ENCODE peak calls at places on chromosome 10, in nine cellular contexts. A, P, C, F, Q, I, Z, V and Y are unnamed samples.

GRCh38 chr10:5442056-5442989 is 30.0 kb downstream of the NET1 start:
- DNase-seq in A (peak; percentile 72), P (peak; percentile 25), C (no peak), F (peak; percentile 49), Q (peak; percentile 51), I (peak; percentile 39), Z (no peak), V (no peak), Y (peak; percentile 31)

GRCh38 chr10:6083523-6084475 is 5.0 kb upstream of the RBM17 start:
- DNase-seq in A (no peak), P (peak; percentile 39), C (no peak), F (no peak), Q (peak; percentile 6), I (no peak), Z (no peak), V (no peak), Y (no peak)

GRCh38 chr10:101830322-101831168 is 12.3 kb upstream of the OGA start:
- DNase-seq in A (peak; percentile 89), P (peak; percentile 92), C (peak; percentile 93), F (peak; percentile 77), Q (peak; percentile 95), I (peak; percentile 74), Z (peak; percentile 87), V (no peak), Y (peak; percentile 81)

GRCh38 chr10:62076872-62077271 is 175.4 kb downstream of the ARID5B start:
- DNase-seq in A (no peak), P (no peak), C (no peak), F (peak; percentile 29), Q (no peak), I (peak; percentile 59), Z (no peak), V (peak; percentile 81), Y (no peak)

GRCh38 chr10:3398825-3399646 is 226.5 kb upstream of the PITRM1 start:
- DNase-seq in A (peak; percentile 42), P (no peak), C (no peak), F (no peak), Q (no peak), I (peak; percentile 4), Z (peak; percentile 56), V (no peak), Y (peak; percentile 52)

GRCh38 chr10:132489053-132489703 is 48.4 kb upstream of the INPP5A start:
- DNase-seq in A (no peak), P (no peak), C (no peak), F (no peak), Q (no peak), I (no peak), Z (no peak), V (no peak), Y (no peak)

GRCh38 chr10:75108684-75109458 is 2.6 kb upstream of the SAMD8 start:
- DNase-seq in A (no peak), P (no peak), C (no peak), F (peak; percentile 68), Q (peak; percentile 39), I (peak; percentile 48), Z (peak; percentile 57), V (no peak), Y (peak; percentile 58)

GRCh38 chr10:121927361-121927840 is 430 bp downstream of the ATE1 start:
- DNase-seq in A (no peak), P (peak; percentile 48), C (peak; percentile 59), F (peak; percentile 41), Q (no peak), I (peak; percentile 30), Z (peak; percentile 64), V (no peak), Y (no peak)

GRCh38 chr10:21173964-21174669 is 277.0 kb upstream of the NEBL start:
- DNase-seq in A (no peak), P (no peak), C (peak; percentile 80), F (peak; percentile 83), Q (peak; percentile 76), I (peak; percentile 90), Z (no peak), V (no peak), Y (peak; percentile 33)

GRCh38 chr10:5582736-5583135 is 58.0 kb downstream of the CALML3 start:
- DNase-seq in A (no peak), P (no peak), C (no peak), F (no peak), Q (no peak), I (peak; percentile 53), Z (no peak), V (no peak), Y (no peak)

GRCh38 chr10:94024407-94024806 is 30.7 kb downstream of the PLCE1 start:
- DNase-seq in A (no peak), P (no peak), C (no peak), F (no peak), Q (no peak), I (no peak), Z (no peak), V (no peak), Y (no peak)

GRCh38 chr10:113907166-113907565 is 52.7 kb downstream of the NHLRC2 start:
- DNase-seq in A (no peak), P (no peak), C (no peak), F (no peak), Q (peak; percentile 91), I (no peak), Z (no peak), V (no peak), Y (no peak)

GRCh38 chr10:43136432-43136831 is 1.8 kb upstream of the CSGALNACT2 start:
- DNase-seq in A (no peak), P (no peak), C (no peak), F (no peak), Q (no peak), I (no peak), Z (no peak), V (no peak), Y (no peak)

GRCh38 chr10:95346715-95347401 is 56.1 kb upstream of the PDLIM1 start:
- DNase-seq in A (no peak), P (no peak), C (no peak), F (peak; percentile 29), Q (no peak), I (no peak), Z (no peak), V (no peak), Y (no peak)

GRCh38 chr10:69237528-69238159 is 17.5 kb downstream of the HKDC1 start:
- DNase-seq in A (peak; percentile 94), P (peak; percentile 83), C (peak; percentile 90), F (peak; percentile 89), Q (peak; percentile 91), I (peak; percentile 90), Z (peak; percentile 91), V (peak; percentile 61), Y (peak; percentile 97)

GRCh38 chr10:76149182-76149581 is 717.8 kb downstream of the LRMDA start:
- DNase-seq in A (no peak), P (no peak), C (no peak), F (no peak), Q (no peak), I (no peak), Z (no peak), V (no peak), Y (no peak)

GRCh38 chr10:12088919-12089318 is 20.2 kb downstream of the DHTKD1 start:
- DNase-seq in A (no peak), P (no peak), C (no peak), F (no peak), Q (no peak), I (no peak), Z (no peak), V (no peak), Y (no peak)

GRCh38 chr10:33116293-33116697 is 158.3 kb upstream of the ITGB1 start:
- DNase-seq in A (peak; percentile 68), P (peak; percentile 65), C (no peak), F (no peak), Q (peak; percentile 82), I (no peak), Z (no peak), V (no peak), Y (peak; percentile 61)

DNA sequence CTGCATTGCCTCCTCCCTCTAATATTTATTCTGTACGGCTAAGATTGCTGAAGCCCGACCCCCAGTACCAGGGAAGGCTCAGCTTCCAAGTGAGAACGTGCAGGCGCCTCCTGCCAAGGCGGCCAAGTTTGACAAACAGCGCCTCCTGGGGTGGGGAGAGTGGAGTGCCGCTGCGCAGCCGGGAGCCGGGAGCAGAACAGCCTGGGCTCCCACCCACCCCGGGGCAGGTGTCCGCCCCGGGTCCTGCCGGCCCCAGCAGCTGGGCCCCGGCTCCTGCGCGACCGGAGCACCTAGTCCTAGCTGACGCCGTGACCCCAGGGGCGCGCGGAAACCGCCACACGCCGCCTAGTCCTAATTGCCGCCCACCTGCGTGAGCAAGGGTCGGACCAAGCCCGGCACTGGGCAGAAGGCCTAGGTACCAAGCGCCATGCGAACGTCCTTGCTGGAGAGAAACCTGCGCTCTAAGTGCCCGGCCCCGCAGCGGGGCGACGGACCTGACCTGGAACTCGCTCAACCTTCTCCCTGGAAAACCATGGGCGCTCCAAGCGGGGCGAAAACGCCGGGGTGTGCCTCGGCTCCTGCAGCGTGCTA is 5.0 kb upstream of the EBF3 start:
- DNase-seq in A (peak; percentile 75), P (no peak), C (no peak), F (no peak), Q (peak; percentile 91), I (no peak), Z (no peak), V (no peak), Y (peak; percentile 84)
- TF ChIP-seq CTCF in A (peak; percentile 48), P (no peak), C (no peak), F (no peak), Q (peak; percentile 89), I (no peak), Z (peak; percentile 80), V (peak; percentile 64), Y (peak; percentile 80)

DNA sequence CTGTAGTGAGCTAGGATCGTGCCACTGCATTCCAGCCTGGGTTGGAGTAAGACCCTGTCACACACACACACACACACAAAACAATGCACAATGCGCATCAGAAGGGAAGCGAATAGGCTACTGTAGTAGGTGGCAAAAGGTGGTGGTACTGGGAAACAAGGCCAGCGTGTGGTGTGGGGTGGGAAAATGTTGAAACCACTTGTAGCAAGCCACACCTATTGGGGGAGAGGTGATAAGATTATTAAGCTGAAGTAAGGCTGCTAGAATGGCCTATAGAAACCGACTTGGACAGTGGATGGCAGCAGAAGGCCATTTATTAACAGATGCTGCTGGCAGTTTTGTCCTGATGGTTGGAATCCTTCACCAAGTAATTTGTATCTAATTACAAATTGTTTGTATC is 7.2 kb upstream of the CHCHD1 start:
- DNase-seq in A (no peak), P (no peak), C (no peak), F (peak; percentile 29), Q (no peak), I (no peak), Z (no peak), V (no peak), Y (no peak)
- TF ChIP-seq CTCF in A (no peak), P (peak; percentile 31), C (no peak), F (no peak), Q (no peak), I (peak; percentile 27), Z (no peak), V (no peak), Y (no peak)

GRCh38 chr10:125457406-125457805 is 225.6 kb downstream of the TEX36 start:
- DNase-seq in A (no peak), P (no peak), C (no peak), F (no peak), Q (no peak), I (no peak), Z (no peak), V (no peak), Y (no peak)
- TF ChIP-seq CTCF in A (no peak), P (no peak), C (no peak), F (no peak), Q (no peak), I (no peak), Z (no peak), V (no peak), Y (no peak)

DNA sequence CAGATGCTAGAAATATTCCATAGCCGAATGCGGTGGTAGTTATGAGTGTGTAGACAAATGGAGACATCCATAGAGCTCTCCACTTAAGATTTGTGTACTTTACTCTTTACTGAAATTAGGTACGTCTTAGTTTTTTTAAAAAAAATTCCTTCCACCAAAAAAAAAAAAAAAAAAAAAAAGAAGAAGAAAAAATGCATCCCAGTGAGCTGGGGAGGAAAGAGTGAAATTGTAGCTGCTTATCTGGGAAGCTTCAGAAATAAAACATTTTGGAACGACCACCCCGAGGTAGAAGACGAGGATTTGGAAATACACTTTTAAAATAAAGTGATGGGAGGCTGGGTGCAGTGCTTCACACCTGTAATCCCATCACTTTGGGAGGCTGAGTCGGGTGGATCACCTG is 53.8 kb downstream of the RGS10 start:
- DNase-seq in A (no peak), P (no peak), C (no peak), F (no peak), Q (no peak), I (no peak), Z (no peak), V (no peak), Y (no peak)
- TF ChIP-seq CTCF in A (no peak), P (no peak), C (no peak), F (no peak), Q (no peak), I (no peak), Z (no peak), V (no peak), Y (no peak)